ENCODE peak calls at places on chromosomes 7 and 10, in ten cellular contexts. Z is heart left ventricle; U is upper lobe of right lung; I is SK-N-SH; G is heart right ventricle; E is cardiac muscle cell; C is ovary; F is IMR-90; O is CD4-positive, CD25-positive, alpha-beta regulatory T cell; B is AG04450. J is an unnamed sample.
A peak's percentile ranks its signal among the peaks of the same experiment; 100 is the strongest.

GRCh38 chr10:84163992-84164391 is 9.6 kb upstream of the GPR15LG start:
- DNase-seq in O (no peak), F (no peak), C (no peak), G (no peak), I (no peak), Z (no peak), B (no peak), E (no peak), U (no peak), J (no peak)

GRCh38 chr10:11175823-11176243 is 158.2 kb downstream of the CELF2 start:
- DNase-seq in G (no peak), B (no peak), F (no peak), O (no peak), E (no peak), C (no peak), U (no peak), Z (no peak), I (no peak), J (no peak)

GRCh38 chr10:44306147-44306710 is 78.7 kb downstream of the CXCL12 start:
- DNase-seq in I (no peak), Z (no peak), C (no peak), B (peak; percentile 37), U (no peak), F (peak; percentile 85), O (no peak), G (no peak), E (peak; percentile 69), J (peak; percentile 48)

GRCh38 chr7:5143935-5144903 is 45.8 kb upstream of the WIPI2 start:
- DNase-seq in U (no peak), E (peak; percentile 70), G (no peak), I (peak; percentile 40), O (peak; percentile 62), Z (no peak), F (peak; percentile 1), C (no peak), B (no peak), J (no peak)

GRCh38 chr10:130928306-130928705 is 383.2 kb downstream of the TCERG1L start:
- DNase-seq in E (no peak), U (no peak), Z (no peak), G (no peak), I (no peak), C (no peak), F (no peak), O (no peak), B (no peak), J (no peak)

GRCh38 chr7:106456339-106456738 is 171.6 kb upstream of the NAMPT start:
- DNase-seq in B (no peak), Z (no peak), U (no peak), C (no peak), O (no peak), F (no peak), I (no peak), G (no peak), E (no peak), J (no peak)

GRCh38 chr7:105210721-105211205 is 178.0 kb downstream of the SRPK2 start:
- DNase-seq in B (no peak), G (peak; percentile 29), F (no peak), I (no peak), E (peak; percentile 58), C (peak; percentile 22), O (no peak), U (no peak), Z (peak; percentile 40), J (no peak)

GRCh38 chr10:53453196-53453595 is 680.6 kb upstream of the MBL2 start:
- DNase-seq in E (no peak), Z (no peak), B (no peak), O (no peak), F (no peak), C (no peak), I (peak; percentile 10), G (no peak), U (no peak), J (peak; percentile 58)

DNA sequence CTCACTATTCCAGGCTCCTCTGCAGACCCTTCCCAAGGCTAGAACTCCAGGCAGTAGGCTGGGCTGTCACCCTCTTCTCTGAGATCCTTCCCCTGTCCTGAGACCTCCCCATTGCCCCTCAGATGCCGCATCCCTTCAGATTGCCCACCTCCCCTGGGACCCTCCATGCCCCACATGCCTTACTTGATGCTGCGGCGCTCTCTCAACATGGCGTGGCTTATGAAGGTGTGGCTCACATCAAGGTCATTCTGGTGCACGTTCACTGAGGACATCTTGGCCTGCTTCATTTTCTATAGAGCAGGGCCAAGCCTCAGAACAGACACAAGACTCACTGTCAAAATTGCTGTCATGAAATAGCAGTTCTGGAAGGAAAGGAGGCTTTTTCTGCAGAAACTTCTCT is 34.7 kb upstream of the ZNF716 start:
- DNase-seq in E (no peak), U (no peak), I (no peak), Z (no peak), C (no peak), G (no peak), F (no peak), O (no peak), B (no peak), J (no peak)
- H3K9me3 ChIP-seq in E (no peaks in the 10 kb centered on the region), U (no peaks in the 10 kb centered on the region), I (no peaks in the 10 kb centered on the region), Z (no peaks in the 10 kb centered on the region), C (no peaks in the 10 kb centered on the region), G (no peaks in the 10 kb centered on the region), F (peaks cover 51% of the 10 kb centered on the region), O (peaks cover 28% of the 10 kb centered on the region), B (peaks cover 78% of the 10 kb centered on the region), J (peaks cover 5% of the 10 kb centered on the region)

GRCh38 chr7:157845203-157845810 is 508.5 kb downstream of the DNAJB6 start:
- DNase-seq in C (no peak), G (no peak), O (no peak), I (no peak), F (no peak), E (no peak), B (no peak), U (peak; percentile 50), Z (no peak), J (peak; percentile 88)

GRCh38 chr7:157843336-157844140 is 506.7 kb downstream of the DNAJB6 start:
- DNase-seq in I (no peak), G (no peak), O (no peak), F (no peak), Z (no peak), U (peak; percentile 47), E (no peak), C (no peak), B (no peak), J (no peak)

GRCh38 chr7:157844611-157845010 is 507.8 kb downstream of the DNAJB6 start:
- DNase-seq in U (peak; percentile 31), F (no peak), I (no peak), B (no peak), C (no peak), O (no peak), G (no peak), E (no peak), Z (no peak), J (no peak)

GRCh38 chr7:157846281-157846680 is 509.5 kb downstream of the DNAJB6 start:
- DNase-seq in G (no peak), F (no peak), Z (no peak), O (no peak), B (no peak), I (no peak), E (no peak), U (peak; percentile 23), C (no peak), J (no peak)

DNA sequence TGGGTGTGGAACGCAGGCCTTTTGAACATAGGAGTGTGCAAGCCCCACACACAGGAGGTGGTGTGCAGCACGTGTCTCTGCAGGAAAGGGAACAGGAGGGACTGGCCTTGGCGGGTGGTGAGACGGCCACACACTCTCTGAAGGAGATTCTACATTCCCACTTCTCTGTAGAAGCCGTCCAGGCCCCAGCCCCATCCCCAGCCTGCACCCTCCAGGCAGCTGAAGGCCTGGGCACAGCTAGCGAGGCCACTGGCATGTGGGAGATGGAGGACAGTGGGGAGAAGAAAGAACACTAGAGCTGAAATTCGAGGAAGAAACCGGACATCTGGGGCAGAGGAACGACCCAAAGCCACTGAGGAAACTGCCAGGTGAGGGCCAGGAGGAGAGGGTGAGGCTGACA is 507.3 kb downstream of the DNAJB6 start:
- DNase-seq in G (no peak), Z (no peak), I (no peak), C (no peak), F (no peak), O (no peak), U (peak; percentile 59), B (no peak), E (no peak), J (no peak)
- H3K9me3 ChIP-seq in G (no peaks in the 10 kb centered on the region), Z (no peaks in the 10 kb centered on the region), I (peaks cover 8% of the 10 kb centered on the region), C (no peaks in the 10 kb centered on the region), F (peaks cover 55% of the 10 kb centered on the region), O (no peaks in the 10 kb centered on the region), U (no peaks in the 10 kb centered on the region), B (peaks cover 77% of the 10 kb centered on the region), E (no peaks in the 10 kb centered on the region), J (no peaks in the 10 kb centered on the region)

GRCh38 chr7:27247452-27248426 is 5.1 kb downstream of the EVX1 start:
- DNase-seq in E (no peak), G (no peak), C (no peak), O (no peak), I (peak; percentile 10), F (no peak), B (no peak), U (no peak), Z (no peak), J (no peak)

GRCh38 chr7:27248427-27248806 is 5.8 kb downstream of the EVX1 start:
- DNase-seq in G (no peak), C (no peak), O (no peak), U (no peak), F (no peak), E (no peak), B (no peak), I (peak; percentile 10), Z (no peak), J (no peak)

GRCh38 chr7:27245124-27245797 is 2.7 kb downstream of the EVX1 start:
- DNase-seq in Z (no peak), F (no peak), B (no peak), O (no peak), E (no peak), G (no peak), I (peak; percentile 43), C (no peak), U (no peak), J (no peak)

GRCh38 chr7:27245798-27246691 is 3.4 kb downstream of the EVX1 start:
- DNase-seq in I (peak; percentile 64), O (no peak), B (no peak), G (no peak), C (no peak), Z (no peak), F (no peak), E (no peak), U (no peak), J (no peak)

DNA sequence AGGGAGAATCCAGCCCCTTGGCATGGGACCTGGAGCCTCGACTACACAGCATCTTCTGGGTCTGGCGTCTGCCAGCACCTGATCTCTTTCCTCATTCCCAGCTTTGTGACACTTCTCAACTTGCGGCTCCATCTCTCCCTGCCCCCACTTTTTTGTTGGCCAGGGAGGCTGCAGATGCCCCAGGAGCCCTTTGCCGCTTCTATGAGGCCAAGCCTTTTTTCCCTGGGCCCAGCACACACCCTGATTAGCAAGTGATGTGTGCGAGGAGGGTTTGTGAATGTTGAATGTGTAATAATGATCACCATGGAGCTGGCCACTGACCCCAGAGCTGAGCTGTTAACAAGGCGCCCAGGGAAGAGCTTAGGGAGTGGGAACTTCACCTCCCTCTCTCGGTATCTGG is 4.4 kb downstream of the EVX1 start:
- DNase-seq in E (no peak), B (no peak), U (peak; percentile 41), O (no peak), F (no peak), G (no peak), Z (no peak), I (no peak), C (no peak), J (no peak)
- H3K9me3 ChIP-seq in E (no peaks in the 10 kb centered on the region), B (peaks cover 19% of the 10 kb centered on the region), U (no peaks in the 10 kb centered on the region), O (no peaks in the 10 kb centered on the region), F (peaks cover 21% of the 10 kb centered on the region), G (no peaks in the 10 kb centered on the region), Z (no peaks in the 10 kb centered on the region), I (no peaks in the 10 kb centered on the region), C (no peaks in the 10 kb centered on the region), J (no peaks in the 10 kb centered on the region)

DNA sequence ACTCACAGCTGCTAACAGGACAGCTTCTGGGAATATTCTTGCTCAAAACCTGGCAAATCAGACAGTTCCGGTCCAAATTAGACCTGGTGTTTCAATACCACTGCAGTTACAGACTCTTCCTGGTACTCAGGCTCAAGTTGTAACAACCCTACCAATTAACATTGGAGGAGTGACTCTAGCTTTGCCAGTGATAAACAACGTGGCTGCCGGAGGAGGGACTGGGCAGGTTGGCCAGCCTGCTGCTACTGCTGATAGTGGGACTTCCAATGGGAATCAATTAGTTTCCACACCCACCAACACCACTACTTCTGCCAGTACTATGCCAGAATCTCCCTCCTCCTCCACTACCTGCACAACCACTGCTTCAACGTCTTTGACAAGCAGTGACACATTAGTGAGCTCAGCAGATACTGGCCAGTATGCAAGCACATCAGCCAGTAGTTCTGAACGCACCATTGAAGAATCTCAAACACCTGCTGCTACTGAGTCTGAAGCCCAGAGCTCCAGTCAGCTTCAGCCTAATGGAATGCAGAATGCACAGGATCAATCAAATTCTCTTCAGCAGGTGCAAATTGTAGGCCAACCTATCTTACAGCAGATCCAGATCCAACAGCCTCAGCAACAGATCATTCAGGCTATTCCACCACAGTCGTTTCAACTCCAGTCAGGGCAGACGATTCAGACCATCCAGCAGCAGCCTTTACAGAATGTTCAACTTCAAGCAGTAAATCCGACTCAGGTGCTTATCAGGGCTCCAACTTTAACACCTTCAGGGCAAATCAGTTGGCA is 2.1 kb downstream of the SP4 start:
- DNase-seq in E (no peak), O (no peak), B (no peak), Z (no peak), G (no peak), U (no peak), I (no peak), C (no peak), F (no peak), J (no peak)
- H3K9me3 ChIP-seq in E (no peaks in the 10 kb centered on the region), O (no peaks in the 10 kb centered on the region), B (no peaks in the 10 kb centered on the region), Z (no peaks in the 10 kb centered on the region), G (no peaks in the 10 kb centered on the region), U (no peaks in the 10 kb centered on the region), I (no peaks in the 10 kb centered on the region), C (no peaks in the 10 kb centered on the region), F (no peaks in the 10 kb centered on the region), J (no peaks in the 10 kb centered on the region)